ENCODE peak calls at places on chromosomes 3 and 15, in seven cellular contexts. U is lung, P is IMR-90, R is breast epithelium, F is mesenchymal stem cell, M is transverse colon, T is GM23248. L is an unnamed sample.

GRCh38 chr3:126678691-126679317 is 23.9 kb upstream of the TXNRD3 start:
- DNase-seq in U (no peak), P (no peak), R (no peak), F (no peak), M (peak; percentile 23), T (no peak), L (no peak)

GRCh38 chr3:183213941-183214612 is 39.0 kb upstream of the B3GNT5 start:
- DNase-seq in U (no peak), P (no peak), R (no peak), F (no peak), M (no peak), T (no peak), L (no peak)

GRCh38 chr3:108180214-108180613 is 42.0 kb downstream of the IFT57 start:
- DNase-seq in U (no peak), P (peak; percentile 79), R (no peak), F (peak; percentile 27), M (no peak), T (peak; percentile 84), L (no peak)

GRCh38 chr3:58034738-58035511 is 26.7 kb downstream of the FLNB start:
- DNase-seq in U (no peak), P (no peak), R (no peak), F (no peak), M (no peak), T (no peak), L (peak; percentile 56)

GRCh38 chr3:148717918-148718317 is 20.2 kb downstream of the AGTR1 start:
- DNase-seq in U (no peak), P (no peak), R (no peak), F (no peak), M (no peak), T (no peak), L (no peak)

GRCh38 chr3:151015762-151016161 is 43.2 kb upstream of the CLRN1 start:
- DNase-seq in U (no peak), P (no peak), R (no peak), F (no peak), M (no peak), T (peak; percentile 64), L (no peak)

GRCh38 chr3:186824430-186825139 is 17.9 kb upstream of the ADIPOQ start:
- DNase-seq in U (no peak), P (no peak), R (no peak), F (no peak), M (no peak), T (no peak), L (no peak)

GRCh38 chr3:27488821-27489220 is 4.6 kb upstream of the SLC4A7 start:
- DNase-seq in U (no peak), P (no peak), R (no peak), F (no peak), M (no peak), T (no peak), L (no peak)

GRCh38 chr3:32841875-32842505 is 24.2 kb downstream of the TRIM71 start:
- DNase-seq in U (no peak), P (no peak), R (no peak), F (no peak), M (no peak), T (no peak), L (no peak)

GRCh38 chr15:51202783-51203182 is 108.1 kb upstream of the TNFAIP8L3 start:
- DNase-seq in U (no peak), P (no peak), R (no peak), F (no peak), M (no peak), T (peak; percentile 55), L (no peak)

GRCh38 chr3:49339593-49339946 is 283 bp downstream of the USP4 start:
- DNase-seq in U (peak; percentile 47), P (no peak), R (no peak), F (peak; percentile 50), M (peak; percentile 29), T (peak; percentile 53), L (no peak)

GRCh38 chr3:64355473-64355872 is 130.2 kb upstream of the PRICKLE2 start:
- DNase-seq in U (no peak), P (peak; percentile 67), R (no peak), F (peak; percentile 77), M (no peak), T (peak; percentile 59), L (no peak)

GRCh38 chr3:49198611-49199230 is 27.3 kb downstream of the KLHDC8B start:
- DNase-seq in U (no peak), P (no peak), R (no peak), F (no peak), M (no peak), T (no peak), L (no peak)

GRCh38 chr3:60584250-60584649 is 667.0 kb downstream of the FHIT start:
- DNase-seq in U (no peak), P (peak; percentile 76), R (no peak), F (peak; percentile 22), M (no peak), T (peak; percentile 76), L (no peak)

GRCh38 chr3:66472313-66473134 is 28.3 kb downstream of the LRIG1 start:
- DNase-seq in U (no peak), P (peak; percentile 88), R (no peak), F (peak; percentile 87), M (peak; percentile 54), T (peak; percentile 90), L (no peak)

GRCh38 chr3:7697538-7697937 is 804.1 kb upstream of the LMCD1 start:
- DNase-seq in U (no peak), P (no peak), R (no peak), F (no peak), M (no peak), T (no peak), L (no peak)

GRCh38 chr3:172087827-172088580 is 48.6 kb downstream of the FNDC3B start:
- DNase-seq in U (no peak), P (no peak), R (no peak), F (no peak), M (no peak), T (no peak), L (no peak)

GRCh38 chr15:70091649-70092461 is 5.9 kb downstream of the TLE3 start:
- DNase-seq in U (peak; percentile 41), P (no peak), R (no peak), F (peak; percentile 65), M (peak; percentile 52), T (no peak), L (no peak)

GRCh38 chr3:137815251-137815650 is 51.1 kb downstream of the SOX14 start:
- DNase-seq in U (no peak), P (no peak), R (no peak), F (no peak), M (no peak), T (no peak), L (no peak)

GRCh38 chr3:114365909-114366308 is 72.1 kb downstream of the TIGIT start:
- DNase-seq in U (no peak), P (no peak), R (no peak), F (no peak), M (no peak), T (no peak), L (no peak)

GRCh38 chr15:30929064-30929669 is 25.5 kb downstream of the FAN1 start:
- DNase-seq in U (no peak), P (no peak), R (no peak), F (no peak), M (no peak), T (peak; percentile 30), L (no peak)

GRCh38 chr3:171416061-171416460 is 44.1 kb downstream of the TNIK start:
- DNase-seq in U (no peak), P (peak; percentile 33), R (no peak), F (peak; percentile 19), M (no peak), T (no peak), L (no peak)

GRCh38 chr15:50353251-50353998 is 1.6 kb downstream of the GABPB1 start:
- DNase-seq in U (no peak), P (peak; percentile 95), R (no peak), F (peak; percentile 93), M (no peak), T (peak; percentile 92), L (no peak)

GRCh38 chr3:188276366-188276765 is 122.4 kb downstream of the LPP start:
- DNase-seq in U (no peak), P (no peak), R (no peak), F (no peak), M (no peak), T (no peak), L (no peak)
- H3K4me1 ChIP-seq in U (peaks cover 23% of the 10 kb centered on the region), P (peaks cover 25% of the 10 kb centered on the region), R (no peaks in the 10 kb centered on the region), F (peaks cover 12% of the 10 kb centered on the region), M (peaks cover 8% of the 10 kb centered on the region), T (peaks cover 33% of the 10 kb centered on the region), L (no peaks in the 10 kb centered on the region)

GRCh38 chr3:38353151-38353550 is 6.6 kb downstream of the XYLB start:
- DNase-seq in U (no peak), P (peak; percentile 24), R (no peak), F (no peak), M (no peak), T (peak; percentile 51), L (no peak)
- H3K36me3 ChIP-seq in U (no peaks in the 10 kb centered on the region), P (no peaks in the 10 kb centered on the region), R (no peaks in the 10 kb centered on the region), F (peaks cover 27% of the 10 kb centered on the region), M (no peaks in the 10 kb centered on the region), T (no peaks in the 10 kb centered on the region), L (no peaks in the 10 kb centered on the region)

GRCh38 chr15:58298883-58299282 is 132.9 kb upstream of the LIPC start:
- DNase-seq in U (no peak), P (no peak), R (no peak), F (no peak), M (no peak), T (no peak), L (no peak)

GRCh38 chr15:58299311-58299850 is 132.4 kb upstream of the LIPC start:
- DNase-seq in U (no peak), P (peak; percentile 33), R (no peak), F (peak; percentile 13), M (no peak), T (peak; percentile 85), L (no peak)

GRCh38 chr15:58295637-58296036 is 136.2 kb upstream of the LIPC start:
- DNase-seq in U (no peak), P (no peak), R (no peak), F (no peak), M (no peak), T (no peak), L (no peak)

GRCh38 chr15:58296276-58296675 is 135.5 kb upstream of the LIPC start:
- DNase-seq in U (no peak), P (no peak), R (no peak), F (no peak), M (no peak), T (no peak), L (no peak)

DNA sequence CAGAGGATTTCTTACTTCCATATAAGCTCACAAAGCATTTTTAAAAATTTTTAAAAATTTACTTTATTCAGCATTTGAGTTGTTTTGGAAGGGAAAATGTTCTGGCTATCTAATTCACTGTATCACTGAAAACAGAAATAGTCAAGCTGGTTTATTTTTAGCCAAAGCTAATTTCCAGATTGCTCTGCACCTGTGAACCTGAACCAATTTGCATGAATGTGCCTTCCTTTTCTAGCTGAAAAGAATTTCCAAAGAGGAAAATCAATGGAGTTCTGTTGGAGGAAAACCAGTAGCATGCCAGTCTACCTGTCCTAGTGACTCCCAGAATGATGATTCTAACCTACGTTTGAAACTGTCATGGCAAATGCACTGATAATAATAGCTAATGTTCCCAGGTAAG is 134.2 kb upstream of the LIPC start:
- DNase-seq in U (no peak), P (no peak), R (no peak), F (no peak), M (no peak), T (no peak), L (no peak)
- H3K9me3 ChIP-seq in U (no peaks in the 10 kb centered on the region), P (peaks cover 2% of the 10 kb centered on the region), R (peaks cover 2% of the 10 kb centered on the region), F (peaks cover 7% of the 10 kb centered on the region), M (no peaks in the 10 kb centered on the region), T (no peaks in the 10 kb centered on the region), L (no peaks in the 10 kb centered on the region)

DNA sequence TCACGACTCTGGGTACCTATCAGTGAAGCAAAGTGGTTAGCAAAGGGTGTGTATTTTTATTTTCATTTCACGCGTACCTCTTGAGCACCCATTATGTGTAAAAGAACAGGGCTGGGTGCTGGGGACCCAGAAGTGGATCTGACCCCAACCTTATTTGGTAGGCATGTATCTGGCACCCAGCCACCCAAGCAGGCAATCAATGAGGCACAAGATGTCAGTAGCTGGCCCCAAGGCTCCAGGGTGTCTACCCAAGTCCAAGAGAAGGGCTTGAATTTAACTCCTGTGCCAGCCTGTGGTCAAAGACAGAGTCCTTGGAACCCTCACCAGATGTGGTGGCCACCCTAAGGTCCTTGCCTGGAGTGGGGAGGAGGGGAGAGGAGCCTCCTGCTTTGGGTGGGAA is 5.7 kb downstream of the PLEKHO2 start:
- DNase-seq in U (no peak), P (no peak), R (no peak), F (no peak), M (no peak), T (no peak), L (no peak)
- H3K4me1 ChIP-seq in U (no peaks in the 10 kb centered on the region), P (peaks cover 43% of the 10 kb centered on the region), R (peaks cover 14% of the 10 kb centered on the region), F (peaks cover 41% of the 10 kb centered on the region), M (peaks cover 43% of the 10 kb centered on the region), T (peaks cover 46% of the 10 kb centered on the region), L (peaks cover 55% of the 10 kb centered on the region)

L was measured in CD8-positive, alpha-beta memory T cell.